ENCODE peak calls at places on chromosomes 1 and 21, in ten cellular contexts. T, R, S, Q, B, J, U, L, E and X are unnamed samples.

GRCh38 chr1:38444311-38444710 is 397.7 kb upstream of the POU3F1 start:
- DNase-seq in T (no peak), B (peak; percentile 71), Q (no peak), R (peak; percentile 69), E (no peak), S (no peak), U (no peak), L (no peak), J (no peak), X (no peak)

GRCh38 chr21:45330851-45331261 is 43.2 kb upstream of the POFUT2 start:
- DNase-seq in T (no peak), S (no peak), E (peak; percentile 22), L (no peak), Q (no peak), U (peak; percentile 64), J (no peak), B (no peak), R (no peak), X (peak; percentile 54)

GRCh38 chr21:43727571-43728466 is 8.9 kb downstream of the PDXK start:
- DNase-seq in Q (no peak), R (peak; percentile 22), B (peak; percentile 60), L (peak; percentile 43), U (peak; percentile 88), S (peak; percentile 24), E (peak; percentile 72), J (peak; percentile 53), T (no peak), X (peak; percentile 78)

GRCh38 chr1:94463765-94464330 is 45.7 kb downstream of the ABCD3 start:
- DNase-seq in U (no peak), T (no peak), R (peak; percentile 71), S (peak; percentile 87), E (no peak), B (peak; percentile 63), J (no peak), Q (no peak), L (peak; percentile 8), X (no peak)

GRCh38 chr1:8374356-8374755 is 56.4 kb downstream of the SLC45A1 start:
- DNase-seq in T (no peak), E (no peak), S (no peak), Q (no peak), U (peak; percentile 53), J (no peak), L (no peak), B (no peak), R (no peak), X (no peak)

GRCh38 chr1:153774036-153774435 is 1.2 kb upstream of the SLC27A3 start:
- DNase-seq in Q (no peak), S (peak; percentile 33), E (no peak), L (no peak), R (no peak), J (no peak), T (no peak), B (no peak), U (no peak), X (no peak)

GRCh38 chr1:229192031-229192430 is 78.9 kb upstream of the RAB4A start:
- DNase-seq in J (no peak), L (no peak), B (no peak), U (no peak), Q (no peak), S (no peak), T (no peak), R (peak; percentile 35), E (no peak), X (no peak)

GRCh38 chr1:52554756-52555155 is 1.9 kb upstream of the TUT4 start:
- DNase-seq in E (no peak), U (no peak), L (no peak), T (no peak), R (peak; percentile 31), Q (no peak), S (no peak), B (no peak), J (no peak), X (no peak)

GRCh38 chr1:10890391-10891073 is 94.1 kb upstream of the CASZ1 start:
- DNase-seq in R (no peak), B (no peak), Q (no peak), U (no peak), J (no peak), L (no peak), E (peak; percentile 24), T (no peak), S (no peak), X (no peak)

GRCh38 chr1:23928789-23929188 is 15.6 kb upstream of the CNR2 start:
- DNase-seq in J (no peak), B (no peak), Q (no peak), U (no peak), T (no peak), R (no peak), S (no peak), E (no peak), L (no peak), X (no peak)

GRCh38 chr1:86429830-86430229 is 5.9 kb downstream of the CLCA2 start:
- DNase-seq in B (peak; percentile 97), Q (no peak), S (peak; percentile 94), L (peak; percentile 58), T (no peak), R (peak; percentile 93), U (peak; percentile 77), J (peak; percentile 31), E (no peak), X (no peak)

GRCh38 chr1:40665335-40666171 is at the start of gene RIMS3:
- DNase-seq in Q (peak; percentile 51), U (peak; percentile 87), S (peak; percentile 70), T (peak; percentile 93), R (peak; percentile 8), B (peak; percentile 57), J (peak; percentile 81), L (peak; percentile 86), E (peak; percentile 88), X (peak; percentile 90)